ENCODE peak calls at places on chromosomes 7 and 10, in five cellular contexts. M, E, I, H and V are unnamed samples.

GRCh38 chr7:109939207-109939606 is 1151.7 kb upstream of the LRRN3 start:
- DNase-seq in E (no peak), M (no peak), I (no peak), H (no peak), V (no peak)

GRCh38 chr7:49418964-49419363 is 354.5 kb upstream of the VWC2 start:
- DNase-seq in H (no peak), I (no peak), E (no peak), M (no peak), V (no peak)

GRCh38 chr10:102648269-102648888 is 4.1 kb downstream of the TRIM8 start:
- DNase-seq in I (no peak), E (no peak), M (no peak), H (no peak), V (no peak)

GRCh38 chr10:50991496-50992355 is 82.6 kb upstream of the PRKG1 start:
- DNase-seq in E (no peak), M (peak; percentile 31), I (peak; percentile 67), H (no peak), V (peak; percentile 58)

GRCh38 chr7:66883716-66884115 is 37.3 kb upstream of the TMEM248 start:
- DNase-seq in M (peak; percentile 45), I (no peak), H (peak; percentile 79), E (no peak), V (no peak)

GRCh38 chr10:71061472-71061871 is 150.9 kb upstream of the UNC5B start:
- DNase-seq in M (no peak), E (no peak), H (no peak), I (no peak), V (no peak)

GRCh38 chr7:66140924-66141323 is 26.3 kb downstream of the CRCP start:
- DNase-seq in M (peak; percentile 68), E (no peak), H (peak; percentile 69), I (peak; percentile 77), V (peak; percentile 28)

GRCh38 chr7:24948739-24949138 is 31.2 kb downstream of the OSBPL3 start:
- DNase-seq in I (no peak), E (no peak), M (peak; percentile 38), H (peak; percentile 57), V (no peak)

GRCh38 chr7:45258533-45259226 is 101.1 kb downstream of the RAMP3 start:
- DNase-seq in E (no peak), I (no peak), M (no peak), H (no peak), V (no peak)

GRCh38 chr7:154640266-154640865 is 362.6 kb downstream of the PAXIP1 start:
- DNase-seq in E (no peak), H (no peak), I (no peak), M (no peak), V (peak; percentile 60)

GRCh38 chr10:12684784-12685183 is 316.7 kb downstream of the CCDC3 start:
- DNase-seq in M (peak; percentile 37), I (no peak), E (no peak), H (no peak), V (no peak)

GRCh38 chr10:77702166-77702565 is 64.6 kb upstream of the KCNMA1 start:
- DNase-seq in M (peak; percentile 87), E (no peak), H (peak; percentile 93), I (peak; percentile 54), V (no peak)

GRCh38 chr10:110748970-110749369 is 104.8 kb downstream of the RBM20 start:
- DNase-seq in E (no peak), M (no peak), I (no peak), H (no peak), V (no peak)

GRCh38 chr10:110568055-110568735 is 700 bp downstream of the SMC3 start:
- DNase-seq in H (peak; percentile 4), E (peak; percentile 51), M (peak; percentile 27), I (peak; percentile 30), V (peak; percentile 77)

GRCh38 chr10:28130267-28130666 is 131.4 kb upstream of the ODAD2 start:
- DNase-seq in I (peak; percentile 69), H (peak; percentile 63), M (peak; percentile 68), E (no peak), V (no peak)